ENCODE peak calls at places on chromosome 14, in six cellular contexts. C is CD8-positive, alpha-beta T cell; T is mesenchymal stem cell; V is fibroblast of lung; B is neural progenitor cell; A is GM12878. I is an unnamed sample. For H3K27me3, the result is how much of the 10 kb centered on the place peaks cover.

GRCh38 chr14:60681271-60681670 is 32.0 kb upstream of the SIX1 start:
- DNase-seq in C (no peak), T (no peak), V (no peak), B (no peak), A (no peak), I (no peak)

GRCh38 chr14:93007225-93007997 is 84.5 kb downstream of the CHGA start:
- DNase-seq in C (no peak), T (peak), V (peak), B (no peak), A (peak), I (peak)

GRCh38 chr14:25945746-25946145 is 652.1 kb downstream of the NOVA1 start:
- DNase-seq in C (no peak), T (no peak), V (no peak), B (no peak), A (no peak), I (no peak)

GRCh38 chr14:58072288-58073071 is 79.5 kb downstream of the ARMH4 start:
- DNase-seq in C (no peak), T (peak), V (peak), B (peak), A (peak), I (peak)

GRCh38 chr14:55031190-55031589 is 4.2 kb downstream of the SOCS4 start:
- DNase-seq in C (no peak), T (peak), V (no peak), B (no peak), A (no peak), I (no peak)

GRCh38 chr14:50383618-50384225 is 13.0 kb downstream of the CDKL1 start:
- DNase-seq in C (no peak), T (peak), V (no peak), B (peak), A (no peak), I (no peak)

GRCh38 chr14:44961151-44961729 is 507 bp downstream of the KLHL28 start:
- DNase-seq in C (peak), T (peak), V (peak), B (peak), A (no peak), I (peak)

GRCh38 chr14:50038398-50039119 is 77.8 kb downstream of the VCPKMT start:
- DNase-seq in C (no peak), T (peak), V (peak), B (no peak), A (peak), I (peak)

GRCh38 chr14:91302391-91302790 is 57.9 kb upstream of the GPR68 start:
- DNase-seq in C (no peak), T (no peak), V (no peak), B (no peak), A (no peak), I (no peak)

GRCh38 chr14:102935756-102936155 is 13.3 kb downstream of the AMN start:
- DNase-seq in C (no peak), T (no peak), V (no peak), B (no peak), A (no peak), I (no peak)

GRCh38 chr14:93712838-93713724 is 75.2 kb downstream of the PRIMA1 start:
- DNase-seq in C (no peak), T (no peak), V (no peak), B (no peak), A (no peak), I (no peak)

GRCh38 chr14:22977684-22978486 is 4.5 kb downstream of the AJUBA start:
- DNase-seq in C (no peak), T (peak), V (peak), B (peak), A (no peak), I (no peak)

GRCh38 chr14:22980672-22981089 is 1.7 kb downstream of the AJUBA start:
- DNase-seq in C (no peak), T (no peak), V (no peak), B (peak), A (no peak), I (no peak)

GRCh38 chr14:22979748-22980392 is 2.5 kb downstream of the AJUBA start:
- DNase-seq in C (no peak), T (no peak), V (no peak), B (no peak), A (no peak), I (no peak)

GRCh38 chr14:22978487-22978837 is 3.9 kb downstream of the AJUBA start:
- DNase-seq in C (no peak), T (no peak), V (no peak), B (no peak), A (no peak), I (no peak)

DNA sequence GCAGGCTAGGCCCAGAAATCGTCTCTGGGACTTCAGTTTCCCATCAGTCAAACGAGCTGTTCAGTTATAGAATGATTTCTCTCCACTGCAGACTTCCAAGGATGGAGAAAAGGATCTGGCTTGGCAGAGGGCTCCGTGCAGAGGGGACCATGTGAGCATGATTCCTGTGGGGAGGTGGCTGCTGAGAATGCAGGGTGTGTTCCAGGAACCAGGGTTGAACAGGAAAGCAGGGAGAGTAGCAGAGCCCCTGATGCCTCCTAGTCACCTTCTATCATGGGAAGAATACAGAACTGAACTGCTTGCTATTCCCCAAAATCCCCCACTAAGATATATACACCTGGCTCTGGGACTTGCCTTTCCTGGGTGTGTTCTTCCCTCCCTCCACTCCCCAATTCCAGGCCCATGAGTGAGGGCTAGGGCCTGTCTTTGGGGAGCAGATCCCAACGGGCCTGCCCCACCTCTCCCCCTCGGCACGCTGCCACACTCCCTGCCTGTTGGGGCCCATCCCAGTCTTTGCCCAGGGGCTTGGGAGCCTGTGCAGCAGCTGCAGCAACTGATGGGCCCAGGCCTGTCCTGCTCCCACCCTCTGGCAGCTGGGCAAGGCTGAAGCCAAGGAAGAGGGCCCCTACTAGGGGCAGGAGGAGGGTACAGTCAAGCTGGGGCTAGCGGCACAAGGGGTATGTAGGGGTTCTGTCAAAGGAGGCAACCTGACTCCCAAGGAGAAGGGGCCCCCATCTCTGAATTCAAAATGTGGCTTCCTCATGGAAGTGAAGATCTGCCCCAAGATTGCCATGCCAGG is 3.3 kb downstream of the AJUBA start:
- DNase-seq in C (no peak), T (no peak), V (no peak), B (no peak), A (no peak), I (no peak)
- H3K4me3 ChIP-seq in C (no peak), T (peak), V (no peak), B (peak), A (no peak), I (peak)

GRCh38 chr14:56821177-56821576 is 10.9 kb upstream of the OTX2 start:
- DNase-seq in C (no peak), T (no peak), V (no peak), B (peak), A (no peak), I (no peak)
- H3K27me3 ChIP-seq in C (under half), T (under half), V (under half), B (under half), A (under half), I (under half)

DNA sequence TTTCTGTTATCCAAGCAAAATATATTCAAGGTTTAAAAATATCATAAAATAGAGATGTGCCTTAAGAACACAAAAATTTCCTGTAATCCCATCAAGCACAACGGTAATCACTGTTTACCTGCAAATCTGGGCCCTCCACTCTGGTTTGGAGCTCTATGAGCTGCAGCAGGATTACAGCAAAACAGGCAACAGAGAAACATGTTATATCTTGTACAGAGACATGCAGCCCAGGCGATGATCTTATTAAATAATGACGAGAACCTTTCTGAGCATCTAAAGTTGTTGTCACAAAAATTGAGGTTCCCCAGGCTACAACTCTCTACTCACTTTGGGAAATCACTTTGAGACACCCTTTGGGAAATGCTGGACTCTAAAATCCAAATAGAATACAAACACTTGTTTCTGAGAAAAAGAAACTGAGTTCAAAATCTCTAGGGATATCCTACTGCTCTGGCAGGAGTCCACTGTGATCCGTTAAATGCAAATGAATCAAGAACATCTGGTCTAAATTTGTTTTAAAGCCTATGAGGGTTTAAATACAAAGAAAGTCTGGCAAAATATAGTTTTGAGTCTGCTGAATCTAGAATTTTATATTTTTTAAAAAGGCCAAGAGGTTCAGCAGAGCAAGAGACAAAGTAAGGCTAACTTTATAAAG is 36.3 kb downstream of the STON2 start:
- DNase-seq in C (no peak), T (no peak), V (peak), B (no peak), A (no peak), I (no peak)
- H3K27ac ChIP-seq in C (no peak), T (no peak), V (no peak), B (no peak), A (no peak), I (no peak)

DNA sequence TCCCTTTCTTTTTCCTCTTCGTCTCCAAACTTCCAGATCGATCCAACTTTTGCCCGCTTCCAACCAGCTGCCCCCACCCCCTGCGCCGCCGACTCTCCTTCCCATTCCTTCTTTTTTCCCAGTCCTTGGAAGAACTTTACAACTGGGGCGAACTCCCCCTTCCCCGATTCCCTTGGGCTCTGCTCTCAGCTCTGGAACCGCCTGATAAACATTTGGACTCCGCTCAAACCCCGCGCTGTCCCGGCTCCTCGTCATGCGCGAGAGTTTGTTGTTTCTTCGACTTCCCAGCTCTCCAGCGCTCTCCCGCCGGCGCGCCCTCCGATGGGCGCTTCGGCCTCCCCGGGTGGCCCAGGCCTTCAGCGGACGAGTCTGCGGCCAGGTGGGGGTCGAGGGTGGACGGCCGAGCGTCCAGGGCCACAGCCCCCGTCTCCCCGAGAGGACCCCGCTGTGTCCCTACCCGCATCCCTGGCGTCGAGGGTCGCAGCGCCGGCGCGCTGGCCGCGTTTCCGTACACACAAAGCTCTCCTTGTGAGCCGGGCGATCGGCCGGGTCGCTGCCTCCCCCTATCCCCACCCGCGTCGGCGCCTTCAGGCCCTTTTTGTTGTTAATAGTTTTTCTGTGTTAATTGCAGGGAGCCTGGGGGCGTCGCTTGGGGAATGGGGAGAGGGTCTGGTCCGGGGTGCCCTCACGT is 819 bp downstream of the MMP14 start:
- DNase-seq in C (peak), T (peak), V (peak), B (peak), A (no peak), I (peak)
- H3K4me3 ChIP-seq in C (peak), T (peak), V (peak), B (peak), A (no peak), I (peak)

DNA sequence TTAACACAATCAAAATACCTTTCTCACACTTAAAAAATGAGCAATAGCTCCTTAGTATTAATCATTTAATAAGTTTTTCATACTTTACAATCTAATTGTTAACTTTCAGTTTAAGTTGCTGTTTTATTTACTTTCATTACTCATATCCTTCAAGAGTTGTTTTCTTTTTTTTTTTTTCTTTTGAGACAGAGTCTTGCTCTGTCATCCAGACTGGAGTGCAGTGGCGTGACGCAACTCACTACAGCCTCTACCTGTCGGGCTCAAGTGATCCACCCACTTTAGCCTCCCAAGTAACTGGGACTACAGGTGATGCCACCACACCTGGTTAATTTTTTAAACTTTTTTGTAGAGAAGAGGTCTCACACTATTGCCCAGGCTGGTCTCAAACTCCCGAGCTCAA is 16.1 kb downstream of the ZBTB1 start:
- DNase-seq in C (no peak), T (no peak), V (no peak), B (no peak), A (no peak), I (no peak)
- H3K27me3 ChIP-seq in C (under half), T (under half), V (under half), B (under half), A (under half), I (under half)

DNA sequence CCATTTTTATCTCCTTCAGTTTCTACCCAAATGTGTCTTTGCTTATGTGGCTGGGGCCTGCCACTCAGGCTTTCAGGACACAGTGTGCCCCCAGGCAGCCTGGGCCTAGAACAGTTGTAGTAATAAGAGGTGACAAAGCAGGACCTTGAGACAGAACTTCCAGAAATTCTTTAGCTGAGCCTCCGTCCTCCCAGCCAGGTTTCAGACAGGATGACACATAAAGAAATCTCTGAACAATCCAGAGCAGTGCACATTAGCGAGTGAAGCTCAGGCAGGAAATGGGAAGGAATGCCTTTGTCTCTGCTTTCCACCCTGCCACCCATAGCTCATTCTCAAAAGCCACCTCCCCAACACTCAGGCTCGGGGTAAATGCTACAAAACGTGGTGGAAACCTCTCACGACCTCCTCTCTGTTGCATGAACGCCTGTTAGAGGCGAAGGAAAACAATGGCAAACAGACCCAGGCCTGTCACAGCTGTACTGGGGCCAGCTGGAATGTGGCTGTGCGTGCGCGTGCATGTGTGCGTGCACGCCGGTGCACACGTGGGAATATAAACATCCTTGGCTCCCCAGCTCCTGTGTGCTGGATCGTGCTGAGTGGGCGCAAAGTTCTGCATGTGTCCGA is 286.7 kb downstream of the ZFP36L1 start:
- DNase-seq in C (no peak), T (peak), V (peak), B (peak), A (no peak), I (peak)
- H3K27ac ChIP-seq in C (peak), T (peak), V (peak), B (no peak), A (peak), I (peak)

DNA sequence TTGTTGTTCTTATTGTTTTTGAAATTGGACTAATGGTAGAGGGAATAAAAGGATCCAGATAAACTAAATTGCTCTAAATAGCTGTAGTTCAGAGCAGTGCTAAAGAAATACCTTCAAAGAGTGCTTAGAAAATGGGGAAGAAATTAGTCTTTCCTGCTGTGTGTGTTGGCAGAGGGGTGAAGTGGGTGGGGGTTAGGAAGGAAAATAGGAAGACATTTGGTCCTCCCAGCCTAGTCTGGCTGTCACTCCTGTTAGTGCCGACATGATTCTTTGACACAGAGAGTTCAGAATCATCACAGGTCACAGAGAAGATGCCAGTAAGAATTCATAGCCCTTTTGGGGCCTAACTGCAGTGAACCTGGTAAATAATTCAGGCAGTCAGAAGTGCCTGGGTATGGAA is 74.7 kb downstream of the FLRT2 start:
- DNase-seq in C (no peak), T (no peak), V (no peak), B (no peak), A (no peak), I (no peak)
- H3K4me3 ChIP-seq in C (no peak), T (no peak), V (no peak), B (no peak), A (no peak), I (no peak)

DNA sequence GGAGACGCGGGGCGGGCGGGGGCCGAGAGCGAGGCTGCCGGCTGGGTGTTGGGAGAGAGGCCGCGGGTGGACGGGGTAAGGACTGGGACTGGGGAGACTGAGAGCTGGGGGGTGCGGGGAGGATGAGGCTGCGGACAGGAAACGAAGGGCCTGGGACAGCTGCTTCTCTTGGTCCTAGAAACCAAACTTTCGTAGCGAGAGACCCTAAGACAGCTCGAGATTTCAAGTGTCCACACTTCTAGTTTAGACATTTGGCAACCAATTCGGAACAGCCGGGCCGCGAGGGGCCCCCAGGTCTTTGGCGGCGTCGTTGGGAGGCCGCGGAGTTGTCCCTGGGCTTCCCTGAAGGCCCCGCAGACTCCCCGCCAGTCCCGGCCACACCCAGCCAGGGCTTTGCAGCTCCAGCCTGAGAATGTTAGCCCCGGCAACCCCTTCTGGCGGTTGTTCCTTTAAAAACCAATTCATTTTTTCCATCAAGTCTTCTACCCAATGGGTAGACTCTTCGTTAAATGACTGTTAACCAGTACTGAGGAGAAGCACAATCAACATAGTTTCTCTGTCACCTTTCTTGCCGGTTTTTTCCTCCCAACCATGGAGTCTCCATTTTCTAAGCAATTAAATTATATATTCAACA is 11.5 kb downstream of the NKX2-1 start:
- DNase-seq in C (no peak), T (no peak), V (no peak), B (peak), A (no peak), I (no peak)
- H3K27me3 ChIP-seq in C (under half), T (half or more), V (half or more), B (half or more), A (under half), I (half or more)

DNA sequence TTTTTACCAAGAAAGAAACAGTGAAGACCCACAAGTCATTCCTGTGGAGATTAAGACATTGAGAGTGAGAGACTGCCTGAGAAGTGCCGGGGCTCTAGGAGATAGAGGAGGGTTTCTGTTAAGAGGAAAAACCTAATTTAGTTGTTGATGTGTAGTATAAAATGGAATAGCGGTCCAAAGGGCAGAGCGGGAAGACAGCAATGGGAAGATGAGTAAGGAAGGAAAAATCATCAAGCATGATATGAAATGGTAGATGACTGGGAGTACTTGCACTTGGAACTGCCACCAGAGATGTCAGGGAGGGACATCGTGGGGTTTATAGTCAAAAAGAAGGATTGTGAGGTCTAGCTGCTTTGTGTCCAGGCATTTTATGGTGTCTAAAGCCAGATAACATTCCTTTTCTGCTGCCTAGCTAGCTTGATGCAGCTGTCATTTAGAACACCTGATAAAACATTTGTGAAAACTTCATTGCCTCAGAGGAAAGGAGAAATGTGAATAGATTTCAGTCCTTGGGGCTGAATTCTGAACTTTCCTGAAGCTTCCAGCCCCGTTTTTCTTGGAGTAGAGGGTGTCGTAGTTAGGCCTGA is 20.1 kb upstream of the PSEN1 start:
- DNase-seq in C (no peak), T (no peak), V (no peak), B (no peak), A (no peak), I (no peak)
- H3K27ac ChIP-seq in C (no peak), T (no peak), V (no peak), B (no peak), A (no peak), I (no peak)

GRCh38 chr14:23578560-23579310 is at the start of gene JPH4:
- DNase-seq in C (peak), T (no peak), V (no peak), B (peak), A (no peak), I (no peak)
- H3K4me3 ChIP-seq in C (no peak), T (no peak), V (no peak), B (peak), A (peak), I (no peak)

I was measured in brain microvascular endothelial cell.